ENCODE peak calls at places on chromosome 11, in six cellular contexts. One of them, this sample, is unnamed.
A peak's percentile ranks its signal among the peaks of the same experiment; 100 is the strongest.

GRCh38 chr11:64083681-64084080 is 48.0 kb downstream of the FLRT1 start:
- DNase-seq in foreskin fibroblast: no peak
- DNase-seq in nephron progenitor cell: no peak
- DNase-seq in AG09319: no peak
- DNase-seq in glutamatergic neuron: no peak
- DNase-seq in mesothelial cell of epicardium: no peak
- DNase-seq in this sample: no peak

GRCh38 chr11:114463999-114464398 is 24.7 kb downstream of the REXO2 start:
- DNase-seq in foreskin fibroblast: no peak
- DNase-seq in nephron progenitor cell: no peak
- DNase-seq in AG09319: no peak
- DNase-seq in glutamatergic neuron: no peak
- DNase-seq in mesothelial cell of epicardium: no peak
- DNase-seq in this sample: no peak

GRCh38 chr11:125701858-125702621 is 21.4 kb upstream of the ACRV1 start:
- DNase-seq in foreskin fibroblast: no peak
- DNase-seq in nephron progenitor cell: no peak
- DNase-seq in AG09319: no peak
- DNase-seq in glutamatergic neuron: peak; percentile 20
- DNase-seq in mesothelial cell of epicardium: no peak
- DNase-seq in this sample: no peak

GRCh38 chr11:36452987-36453386 is 57.1 kb downstream of the TRAF6 start:
- DNase-seq in foreskin fibroblast: no peak
- DNase-seq in nephron progenitor cell: no peak
- DNase-seq in AG09319: no peak
- DNase-seq in glutamatergic neuron: no peak
- DNase-seq in mesothelial cell of epicardium: no peak
- DNase-seq in this sample: no peak

GRCh38 chr11:118002010-118002540 is 15.9 kb downstream of the IL10RA start:
- DNase-seq in foreskin fibroblast: no peak
- DNase-seq in nephron progenitor cell: no peak
- DNase-seq in AG09319: no peak
- DNase-seq in glutamatergic neuron: no peak
- DNase-seq in mesothelial cell of epicardium: no peak
- DNase-seq in this sample: no peak

GRCh38 chr11:85182437-85183109 is 444.6 kb downstream of the DLG2 start:
- DNase-seq in foreskin fibroblast: no peak
- DNase-seq in nephron progenitor cell: peak; percentile 25
- DNase-seq in AG09319: no peak
- DNase-seq in glutamatergic neuron: no peak
- DNase-seq in mesothelial cell of epicardium: no peak
- DNase-seq in this sample: peak; percentile 7

GRCh38 chr11:38384568-38384967 is 1786.5 kb upstream of the RAG2 start:
- DNase-seq in foreskin fibroblast: no peak
- DNase-seq in nephron progenitor cell: no peak
- DNase-seq in AG09319: peak; percentile 8
- DNase-seq in glutamatergic neuron: no peak
- DNase-seq in mesothelial cell of epicardium: no peak
- DNase-seq in this sample: peak; percentile 0

GRCh38 chr11:122398167-122398566 is 257.4 kb upstream of the UBASH3B start:
- DNase-seq in foreskin fibroblast: no peak
- DNase-seq in nephron progenitor cell: no peak
- DNase-seq in AG09319: no peak
- DNase-seq in glutamatergic neuron: no peak
- DNase-seq in mesothelial cell of epicardium: no peak
- DNase-seq in this sample: no peak

GRCh38 chr11:123187221-123187620 is 7.8 kb downstream of the CLMP start:
- DNase-seq in foreskin fibroblast: no peak
- DNase-seq in nephron progenitor cell: no peak
- DNase-seq in AG09319: no peak
- DNase-seq in glutamatergic neuron: no peak
- DNase-seq in mesothelial cell of epicardium: no peak
- DNase-seq in this sample: no peak

GRCh38 chr11:86608251-86608799 is 64.1 kb downstream of the ME3 start:
- DNase-seq in foreskin fibroblast: peak; percentile 72
- DNase-seq in nephron progenitor cell: peak; percentile 43
- DNase-seq in AG09319: peak; percentile 59
- DNase-seq in glutamatergic neuron: peak; percentile 49
- DNase-seq in mesothelial cell of epicardium: no peak
- DNase-seq in this sample: peak; percentile 59

GRCh38 chr11:471468-472145 is 21.5 kb downstream of the PTDSS2 start:
- DNase-seq in foreskin fibroblast: no peak
- DNase-seq in nephron progenitor cell: no peak
- DNase-seq in AG09319: no peak
- DNase-seq in glutamatergic neuron: no peak
- DNase-seq in mesothelial cell of epicardium: no peak
- DNase-seq in this sample: no peak

GRCh38 chr11:17734418-17734911 is at the start of gene KCNC1:
- DNase-seq in foreskin fibroblast: peak; percentile 28
- DNase-seq in nephron progenitor cell: peak; percentile 68
- DNase-seq in AG09319: no peak
- DNase-seq in glutamatergic neuron: peak; percentile 86
- DNase-seq in mesothelial cell of epicardium: no peak
- DNase-seq in this sample: no peak

GRCh38 chr11:123543796-123544195 is 110.6 kb downstream of the SCN3B start:
- DNase-seq in foreskin fibroblast: peak; percentile 59
- DNase-seq in nephron progenitor cell: no peak
- DNase-seq in AG09319: peak; percentile 89
- DNase-seq in glutamatergic neuron: no peak
- DNase-seq in mesothelial cell of epicardium: no peak
- DNase-seq in this sample: no peak

GRCh38 chr11:58770627-58771457 is 39.1 kb upstream of the GLYAT start:
- DNase-seq in foreskin fibroblast: peak; percentile 7
- DNase-seq in nephron progenitor cell: no peak
- DNase-seq in AG09319: no peak
- DNase-seq in glutamatergic neuron: no peak
- DNase-seq in mesothelial cell of epicardium: no peak
- DNase-seq in this sample: no peak

GRCh38 chr11:23540101-23540561 is 679.9 kb upstream of the CCDC179 start:
- DNase-seq in foreskin fibroblast: peak; percentile 5
- DNase-seq in nephron progenitor cell: peak; percentile 36
- DNase-seq in AG09319: no peak
- DNase-seq in glutamatergic neuron: no peak
- DNase-seq in mesothelial cell of epicardium: no peak
- DNase-seq in this sample: no peak

GRCh38 chr11:130876931-130877330 is 39.3 kb downstream of the SNX19 start:
- DNase-seq in foreskin fibroblast: no peak
- DNase-seq in nephron progenitor cell: no peak
- DNase-seq in AG09319: no peak
- DNase-seq in glutamatergic neuron: no peak
- DNase-seq in mesothelial cell of epicardium: no peak
- DNase-seq in this sample: no peak

GRCh38 chr11:96361778-96362177 is 18.8 kb upstream of the MAML2 start:
- DNase-seq in foreskin fibroblast: no peak
- DNase-seq in nephron progenitor cell: no peak
- DNase-seq in AG09319: no peak
- DNase-seq in glutamatergic neuron: no peak
- DNase-seq in mesothelial cell of epicardium: no peak
- DNase-seq in this sample: no peak

GRCh38 chr11:47858169-47858543 is 10.0 kb upstream of the NUP160 start:
- DNase-seq in foreskin fibroblast: peak; percentile 50
- DNase-seq in nephron progenitor cell: no peak
- DNase-seq in AG09319: peak; percentile 87
- DNase-seq in glutamatergic neuron: no peak
- DNase-seq in mesothelial cell of epicardium: no peak
- DNase-seq in this sample: no peak

GRCh38 chr11:34869425-34869824 is 46.8 kb downstream of the APIP start:
- DNase-seq in foreskin fibroblast: no peak
- DNase-seq in nephron progenitor cell: no peak
- DNase-seq in AG09319: no peak
- DNase-seq in glutamatergic neuron: no peak
- DNase-seq in mesothelial cell of epicardium: no peak
- DNase-seq in this sample: no peak

GRCh38 chr11:8082391-8083087 is 1.5 kb downstream of the TUB start:
- DNase-seq in foreskin fibroblast: peak; percentile 30
- DNase-seq in nephron progenitor cell: peak; percentile 40
- DNase-seq in AG09319: no peak
- DNase-seq in glutamatergic neuron: no peak
- DNase-seq in mesothelial cell of epicardium: no peak
- DNase-seq in this sample: no peak

GRCh38 chr11:131883332-131883731 is 512.9 kb downstream of the NTM start:
- DNase-seq in foreskin fibroblast: no peak
- DNase-seq in nephron progenitor cell: no peak
- DNase-seq in AG09319: no peak
- DNase-seq in glutamatergic neuron: no peak
- DNase-seq in mesothelial cell of epicardium: no peak
- DNase-seq in this sample: no peak

GRCh38 chr11:18575361-18575760 is 13.2 kb downstream of the UEVLD start:
- DNase-seq in foreskin fibroblast: no peak
- DNase-seq in nephron progenitor cell: no peak
- DNase-seq in AG09319: no peak
- DNase-seq in glutamatergic neuron: no peak
- DNase-seq in mesothelial cell of epicardium: no peak
- DNase-seq in this sample: peak; percentile 64

GRCh38 chr11:96276836-96277235 is 66.2 kb downstream of the MAML2 start:
- DNase-seq in foreskin fibroblast: no peak
- DNase-seq in nephron progenitor cell: no peak
- DNase-seq in AG09319: no peak
- DNase-seq in glutamatergic neuron: no peak
- DNase-seq in mesothelial cell of epicardium: no peak
- DNase-seq in this sample: no peak

GRCh38 chr11:72921028-72921716 is 107.0 kb downstream of the ATG16L2 start:
- DNase-seq in foreskin fibroblast: no peak
- DNase-seq in nephron progenitor cell: no peak
- DNase-seq in AG09319: no peak
- DNase-seq in glutamatergic neuron: no peak
- DNase-seq in mesothelial cell of epicardium: no peak
- DNase-seq in this sample: no peak

GRCh38 chr11:72927380-72927779 is 113.2 kb downstream of the ATG16L2 start:
- DNase-seq in foreskin fibroblast: no peak
- DNase-seq in nephron progenitor cell: no peak
- DNase-seq in AG09319: no peak
- DNase-seq in glutamatergic neuron: no peak
- DNase-seq in mesothelial cell of epicardium: no peak
- DNase-seq in this sample: no peak

GRCh38 chr11:72926076-72926475 is 111.9 kb downstream of the ATG16L2 start:
- DNase-seq in foreskin fibroblast: no peak
- DNase-seq in nephron progenitor cell: no peak
- DNase-seq in AG09319: no peak
- DNase-seq in glutamatergic neuron: no peak
- DNase-seq in mesothelial cell of epicardium: no peak
- DNase-seq in this sample: no peak

GRCh38 chr11:72925656-72926055 is 111.4 kb downstream of the ATG16L2 start:
- DNase-seq in foreskin fibroblast: no peak
- DNase-seq in nephron progenitor cell: no peak
- DNase-seq in AG09319: no peak
- DNase-seq in glutamatergic neuron: no peak
- DNase-seq in mesothelial cell of epicardium: no peak
- DNase-seq in this sample: no peak

GRCh38 chr11:72924568-72925190 is 110.5 kb downstream of the ATG16L2 start:
- DNase-seq in foreskin fibroblast: no peak
- DNase-seq in nephron progenitor cell: no peak
- DNase-seq in AG09319: no peak
- DNase-seq in glutamatergic neuron: no peak
- DNase-seq in mesothelial cell of epicardium: no peak
- DNase-seq in this sample: no peak
- TF ChIP-seq CTCF in foreskin fibroblast: peak; percentile 61
- TF ChIP-seq CTCF in nephron progenitor cell: no peak
- TF ChIP-seq CTCF in AG09319: peak; percentile 71
- TF ChIP-seq CTCF in glutamatergic neuron: no peak
- TF ChIP-seq CTCF in mesothelial cell of epicardium: no peak
- TF ChIP-seq CTCF in this sample: peak; percentile 68

GRCh38 chr11:69644962-69645675 is 4.2 kb downstream of the CCND1 start:
- DNase-seq in foreskin fibroblast: no peak
- DNase-seq in nephron progenitor cell: no peak
- DNase-seq in AG09319: no peak
- DNase-seq in glutamatergic neuron: no peak
- DNase-seq in mesothelial cell of epicardium: peak; percentile 8
- DNase-seq in this sample: no peak
- TF ChIP-seq CTCF in foreskin fibroblast: no peak
- TF ChIP-seq CTCF in nephron progenitor cell: no peak
- TF ChIP-seq CTCF in AG09319: no peak
- TF ChIP-seq CTCF in glutamatergic neuron: no peak
- TF ChIP-seq CTCF in mesothelial cell of epicardium: no peak
- TF ChIP-seq CTCF in this sample: peak; percentile 10

DNA sequence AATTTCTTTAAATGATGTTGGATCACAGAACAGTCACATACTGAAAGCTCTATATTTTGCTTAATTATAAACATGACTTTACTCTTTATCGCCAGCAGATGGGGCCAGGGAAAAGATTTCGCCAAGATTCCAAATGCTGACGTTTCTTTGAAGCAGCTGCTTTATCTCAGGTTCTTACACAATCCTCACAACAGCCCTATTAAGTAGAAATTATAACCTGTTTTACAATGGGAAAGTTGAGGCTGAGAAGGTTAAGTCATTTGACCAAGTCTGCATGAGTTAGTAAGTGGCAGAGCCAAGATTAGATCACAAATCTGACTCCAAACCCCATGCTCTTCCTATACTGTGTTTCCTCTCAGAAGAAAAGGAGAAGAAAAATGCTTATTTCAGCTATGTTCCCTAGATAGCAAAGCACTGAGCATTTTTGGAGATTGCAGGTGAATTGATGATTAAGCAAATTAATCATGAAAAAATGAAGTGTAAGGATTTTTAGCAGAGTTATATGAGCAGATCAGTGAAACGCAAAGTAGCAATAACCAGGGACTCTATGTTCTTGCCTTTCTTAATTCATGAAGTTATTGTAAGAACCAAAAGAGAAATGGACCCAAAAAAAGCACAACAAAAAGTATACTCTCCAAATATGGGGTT is 79.0 kb downstream of the AASDHPPT start:
- DNase-seq in foreskin fibroblast: peak; percentile 58
- DNase-seq in nephron progenitor cell: peak; percentile 8
- DNase-seq in AG09319: peak; percentile 58
- DNase-seq in glutamatergic neuron: no peak
- DNase-seq in mesothelial cell of epicardium: no peak
- DNase-seq in this sample: peak; percentile 52
- TF ChIP-seq CTCF in foreskin fibroblast: peak; percentile 39
- TF ChIP-seq CTCF in nephron progenitor cell: peak; percentile 48
- TF ChIP-seq CTCF in AG09319: peak; percentile 50
- TF ChIP-seq CTCF in glutamatergic neuron: peak; percentile 61
- TF ChIP-seq CTCF in mesothelial cell of epicardium: peak; percentile 52
- TF ChIP-seq CTCF in this sample: peak; percentile 53

GRCh38 chr11:116972692-116973091 is 125.5 kb downstream of the SIK3 start:
- DNase-seq in foreskin fibroblast: no peak
- DNase-seq in nephron progenitor cell: no peak
- DNase-seq in AG09319: no peak
- DNase-seq in glutamatergic neuron: no peak
- DNase-seq in mesothelial cell of epicardium: no peak
- DNase-seq in this sample: no peak
- TF ChIP-seq CTCF in foreskin fibroblast: no peak
- TF ChIP-seq CTCF in nephron progenitor cell: no peak
- TF ChIP-seq CTCF in AG09319: no peak
- TF ChIP-seq CTCF in glutamatergic neuron: no peak
- TF ChIP-seq CTCF in mesothelial cell of epicardium: no peak
- TF ChIP-seq CTCF in this sample: no peak

GRCh38 chr11:62391642-62392425 is 27.0 kb upstream of the SCGB1A1 start:
- DNase-seq in foreskin fibroblast: no peak
- DNase-seq in nephron progenitor cell: no peak
- DNase-seq in AG09319: no peak
- DNase-seq in glutamatergic neuron: no peak
- DNase-seq in mesothelial cell of epicardium: no peak
- DNase-seq in this sample: no peak
- TF ChIP-seq CTCF in foreskin fibroblast: no peak
- TF ChIP-seq CTCF in nephron progenitor cell: no peak
- TF ChIP-seq CTCF in AG09319: no peak
- TF ChIP-seq CTCF in glutamatergic neuron: no peak
- TF ChIP-seq CTCF in mesothelial cell of epicardium: no peak
- TF ChIP-seq CTCF in this sample: no peak